ENCODE peak calls at places on chromosome 16, in six cellular contexts. O, E, C, K, P and H are unnamed samples.

GRCh38 chr16:87028481-87029320 is 288.5 kb downstream of the C16orf95 start:
- DNase-seq in O (no peak), E (no peak), C (no peak), K (no peak), P (no peak), H (no peak)

GRCh38 chr16:79164378-79164720 is 436.2 kb downstream of the MAF start:
- DNase-seq in O (no peak), E (no peak), C (no peak), K (no peak), P (no peak), H (no peak)

GRCh38 chr16:53084736-53085538 is 30.1 kb downstream of the CHD9 start:
- DNase-seq in O (no peak), E (no peak), C (no peak), K (no peak), P (no peak), H (no peak)

GRCh38 chr16:23867566-23867965 is 31.8 kb downstream of the PRKCB start:
- DNase-seq in O (no peak), E (no peak), C (no peak), K (no peak), P (no peak), H (no peak)

GRCh38 chr16:89313583-89313982 is 96.1 kb downstream of the ZNF778 start:
- DNase-seq in O (no peak), E (no peak), C (no peak), K (no peak), P (no peak), H (no peak)

GRCh38 chr16:86768999-86769398 is 190.7 kb downstream of the FOXL1 start:
- DNase-seq in O (peak), E (no peak), C (no peak), K (no peak), P (no peak), H (no peak)

GRCh38 chr16:73558219-73558618 is 510.3 kb upstream of the ZFHX3 start:
- DNase-seq in O (no peak), E (no peak), C (no peak), K (no peak), P (no peak), H (no peak)

GRCh38 chr16:73215482-73216377 is 167.8 kb upstream of the ZFHX3 start:
- DNase-seq in O (peak), E (no peak), C (no peak), K (no peak), P (no peak), H (no peak)

GRCh38 chr16:88758227-88758943 is 26.6 kb downstream of the PIEZO1 start:
- DNase-seq in O (no peak), E (no peak), C (no peak), K (no peak), P (no peak), H (no peak)

DNA sequence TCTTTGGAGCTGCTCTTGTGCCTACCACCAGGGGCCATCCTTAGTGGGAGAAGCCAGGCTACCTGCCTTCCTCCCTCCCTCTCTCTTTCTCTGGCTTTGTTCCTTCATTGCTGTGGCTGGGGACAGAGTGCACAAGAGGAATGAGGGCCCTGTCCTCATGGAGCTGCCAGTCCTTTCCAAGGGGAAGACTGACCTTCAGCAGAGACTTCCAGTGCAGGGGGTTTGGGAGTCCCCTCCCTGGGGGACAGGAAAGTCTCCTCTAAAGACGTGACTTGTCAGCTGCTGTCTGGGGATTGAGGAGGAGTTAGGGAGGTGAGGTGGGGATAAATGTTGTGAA is 108.1 kb downstream of the CMIP start:
- DNase-seq in O (no peak), E (no peak), C (no peak), K (no peak), P (no peak), H (no peak)
- H2BK15ac ChIP-seq in O (peak), E (no peak), C (no peak), K (no peak), P (no peak), H (no peak)

GRCh38 chr16:84821728-84822676 is 2.2 kb downstream of the CRISPLD2 start:
- DNase-seq in O (no peak), E (no peak), C (no peak), K (no peak), P (peak), H (no peak)
- H3K18ac ChIP-seq in O (no peak), E (no peak), C (no peak), K (no peak), P (peak), H (no peak)

GRCh38 chr16:67979955-67980678 is at the start of gene DPEP3:
- DNase-seq in O (no peak), E (peak), C (no peak), K (peak), P (no peak), H (peak)

GRCh38 chr16:67975321-67976105 is 4.8 kb downstream of the DPEP3 start:
- DNase-seq in O (no peak), E (no peak), C (no peak), K (no peak), P (no peak), H (no peak)

GRCh38 chr16:67977469-67978227 is 2.7 kb downstream of the DPEP3 start:
- DNase-seq in O (no peak), E (no peak), C (no peak), K (no peak), P (no peak), H (no peak)

GRCh38 chr16:67977005-67977404 is 3.3 kb downstream of the DPEP3 start:
- DNase-seq in O (no peak), E (no peak), C (no peak), K (no peak), P (no peak), H (no peak)

DNA sequence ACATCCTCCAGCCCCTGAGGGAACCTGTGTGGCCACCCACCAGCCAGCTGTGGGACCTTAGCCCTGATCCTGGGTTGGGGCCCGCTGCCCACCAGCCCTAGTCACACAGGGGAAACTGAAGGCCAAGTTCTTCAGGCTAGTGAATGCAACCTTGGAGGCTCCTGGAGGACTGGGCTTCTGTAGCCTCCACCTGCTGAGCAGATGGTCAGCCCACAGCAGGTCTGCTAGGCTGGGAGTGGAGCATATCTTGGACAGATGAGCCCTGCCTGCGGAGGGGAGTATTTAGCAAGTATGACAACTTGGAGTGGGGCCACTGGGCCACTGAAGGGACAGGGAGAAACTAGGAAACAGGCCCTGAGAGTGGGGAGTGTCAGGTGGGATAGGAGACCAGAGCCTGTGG is 4.1 kb downstream of the DPEP3 start:
- DNase-seq in O (no peak), E (no peak), C (no peak), K (no peak), P (no peak), H (no peak)
- H2BK15ac ChIP-seq in O (no peak), E (no peak), C (peak), K (no peak), P (no peak), H (no peak)

GRCh38 chr16:57993897-57994296 is 6.6 kb downstream of the ZNF319 start:
- DNase-seq in O (no peak), E (no peak), C (no peak), K (no peak), P (no peak), H (no peak)
- H3K18ac ChIP-seq in O (no peak), E (no peak), C (no peak), K (no peak), P (no peak), H (no peak)

DNA sequence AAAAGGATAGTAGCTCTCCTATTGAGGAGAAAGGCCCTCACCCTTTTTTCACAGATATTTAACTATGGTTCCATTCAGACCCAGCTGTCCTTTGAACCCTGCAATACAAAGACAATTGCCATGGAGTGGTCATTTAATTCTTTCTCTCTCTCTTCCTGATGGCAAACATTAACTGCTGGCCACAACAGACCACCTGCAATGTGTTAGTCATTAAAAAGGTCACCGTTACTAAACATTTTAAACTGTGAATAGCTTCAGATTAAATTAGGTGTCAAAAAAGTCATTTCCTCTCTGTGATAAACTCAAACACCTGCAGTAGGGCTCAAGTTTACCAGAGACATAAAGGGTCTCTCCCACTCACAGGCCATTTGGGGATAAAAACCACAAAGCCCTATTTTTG is 697.2 kb downstream of the TOX3 start:
- DNase-seq in O (no peak), E (no peak), C (no peak), K (no peak), P (no peak), H (peak)
- H2BK15ac ChIP-seq in O (peak), E (no peak), C (no peak), K (no peak), P (no peak), H (no peak)

GRCh38 chr16:4801962-4802658 is at the start of gene ROGDI:
- DNase-seq in O (peak), E (peak), C (peak), K (peak), P (peak), H (peak)

GRCh38 chr16:4800290-4801041 is 2.0 kb downstream of the ROGDI start:
- DNase-seq in O (no peak), E (no peak), C (no peak), K (no peak), P (no peak), H (no peak)

GRCh38 chr16:4802659-4803287 is 340 bp upstream of the ROGDI start:
- DNase-seq in O (peak), E (peak), C (peak), K (peak), P (peak), H (peak)

GRCh38 chr16:4799171-4799855 is 3.1 kb downstream of the ROGDI start:
- DNase-seq in O (no peak), E (no peak), C (no peak), K (no peak), P (no peak), H (no peak)

GRCh38 chr16:4801051-4801961 is 1.1 kb downstream of the ROGDI start:
- DNase-seq in O (no peak), E (no peak), C (no peak), K (no peak), P (no peak), H (no peak)
- H3K18ac ChIP-seq in O (no peak), E (no peak), C (peak), K (no peak), P (no peak), H (no peak)